ENCODE peak calls at places on chromosome 4, in six cellular contexts. Y is T-helper 1 cell; X is KBM-7; Z is upper lobe of right lung; E is activated CD4-positive, alpha-beta T cell treated with anti-CD3 and anti-CD28 coated beads, Interleukin-2, amount 50 U/mL, for 4 hours; T is SK-MEL-5. H is an unnamed sample.

GRCh38 chr4:128371004-128371777 is 83.6 kb upstream of the PGRMC2 start:
- DNase-seq in Y (no peak), X (no peak), Z (no peak), E (no peak), T (no peak), H (no peak)

GRCh38 chr4:125116431-125116830 is 198.3 kb upstream of the FAT4 start:
- DNase-seq in Y (no peak), X (no peak), Z (no peak), E (no peak), T (no peak), H (no peak)

GRCh38 chr4:101914761-101915160 is 124.2 kb downstream of the BANK1 start:
- DNase-seq in Y (no peak), X (no peak), Z (no peak), E (no peak), T (no peak), H (no peak)

GRCh38 chr4:10461091-10461849 is 4.0 kb upstream of the ZNF518B start:
- DNase-seq in Y (peak; percentile 50), X (peak; percentile 72), Z (peak; percentile 82), E (peak; percentile 54), T (peak; percentile 63), H (peak; percentile 92)

GRCh38 chr4:172412851-172413250 is 599.6 kb downstream of the GALNTL6 start:
- DNase-seq in Y (no peak), X (no peak), Z (no peak), E (no peak), T (no peak), H (no peak)

GRCh38 chr4:3791910-3792542 is 25.8 kb downstream of the ADRA2C start:
- DNase-seq in Y (no peak), X (peak; percentile 28), Z (no peak), E (no peak), T (no peak), H (peak; percentile 26)

GRCh38 chr4:52234539-52235174 is 183.6 kb downstream of the SPATA18 start:
- DNase-seq in Y (no peak), X (peak; percentile 20), Z (no peak), E (no peak), T (peak; percentile 72), H (no peak)

GRCh38 chr4:165537028-165537648 is 158.3 kb downstream of the CPE start:
- DNase-seq in Y (no peak), X (peak; percentile 71), Z (no peak), E (no peak), T (peak; percentile 64), H (peak; percentile 62)

GRCh38 chr4:19776929-19777328 is 474.8 kb upstream of the SLIT2 start:
- DNase-seq in Y (no peak), X (no peak), Z (no peak), E (no peak), T (no peak), H (no peak)

GRCh38 chr4:39530682-39531081 is 3.4 kb upstream of the UGDH start:
- DNase-seq in Y (no peak), X (no peak), Z (no peak), E (no peak), T (no peak), H (no peak)

GRCh38 chr4:8319731-8320385 is 50.3 kb downstream of the HTRA3 start:
- DNase-seq in Y (no peak), X (no peak), Z (peak; percentile 61), E (no peak), T (no peak), H (no peak)

GRCh38 chr4:114087596-114088230 is 108.3 kb upstream of the ARSJ start:
- DNase-seq in Y (no peak), X (no peak), Z (no peak), E (no peak), T (no peak), H (no peak)

GRCh38 chr4:137640838-137641158 is 108.5 kb upstream of the PCDH18 start:
- DNase-seq in Y (no peak), X (no peak), Z (no peak), E (no peak), T (no peak), H (no peak)

GRCh38 chr4:1246111-1246881 is 2.6 kb downstream of the CTBP1 start:
- DNase-seq in Y (no peak), X (no peak), Z (peak; percentile 79), E (no peak), T (no peak), H (no peak)

GRCh38 chr4:154838694-154839093 is 57.6 kb downstream of the RBM46 start:
- DNase-seq in Y (no peak), X (no peak), Z (no peak), E (no peak), T (no peak), H (no peak)

GRCh38 chr4:40576651-40577480 is 52.8 kb downstream of the RBM47 start:
- DNase-seq in Y (no peak), X (peak; percentile 95), Z (peak; percentile 93), E (no peak), T (peak; percentile 79), H (peak; percentile 4)

GRCh38 chr4:30839583-30840520 is 119.7 kb downstream of the PCDH7 start:
- DNase-seq in Y (no peak), X (peak; percentile 7), Z (no peak), E (no peak), T (peak; percentile 14), H (no peak)

GRCh38 chr4:113050361-113050760 is 908 bp downstream of the ANK2 start:
- DNase-seq in Y (no peak), X (no peak), Z (no peak), E (no peak), T (no peak), H (no peak)

GRCh38 chr4:143396695-143397094 is 60.0 kb downstream of the GAB1 start:
- DNase-seq in Y (no peak), X (no peak), Z (no peak), E (no peak), T (no peak), H (peak; percentile 27)

GRCh38 chr4:124334119-124334518 is 378.4 kb downstream of the ANKRD50 start:
- DNase-seq in Y (no peak), X (peak; percentile 45), Z (no peak), E (no peak), T (peak; percentile 77), H (peak; percentile 42)

GRCh38 chr4:151719045-151719743 is 41.6 kb downstream of the GATB start:
- DNase-seq in Y (no peak), X (no peak), Z (no peak), E (no peak), T (no peak), H (no peak)

GRCh38 chr4:106325800-106326199 is 9.4 kb downstream of the AIMP1 start:
- DNase-seq in Y (no peak), X (no peak), Z (no peak), E (no peak), T (no peak), H (no peak)

GRCh38 chr4:129994715-129995114 is 898.8 kb downstream of the C4orf33 start:
- DNase-seq in Y (no peak), X (no peak), Z (no peak), E (no peak), T (no peak), H (no peak)

GRCh38 chr4:15368906-15369305 is 58.9 kb upstream of the C1QTNF7 start:
- DNase-seq in Y (no peak), X (no peak), Z (no peak), E (no peak), T (no peak), H (no peak)

GRCh38 chr4:126468144-126468543 is 1153.4 kb downstream of the FAT4 start:
- DNase-seq in Y (no peak), X (no peak), Z (no peak), E (no peak), T (no peak), H (no peak)

GRCh38 chr4:27123769-27124124 is 263.1 kb downstream of the STIM2 start:
- DNase-seq in Y (no peak), X (no peak), Z (no peak), E (no peak), T (no peak), H (no peak)

GRCh38 chr4:183758006-183758734 is 99.1 kb downstream of the TRAPPC11 start:
- DNase-seq in Y (no peak), X (no peak), Z (no peak), E (no peak), T (no peak), H (peak; percentile 35)

GRCh38 chr4:177375372-177375771 is 65.7 kb downstream of the NEIL3 start:
- DNase-seq in Y (no peak), X (no peak), Z (no peak), E (no peak), T (no peak), H (no peak)

GRCh38 chr4:5137226-5137625 is 85.9 kb downstream of the STK32B start:
- DNase-seq in Y (no peak), X (no peak), Z (no peak), E (no peak), T (no peak), H (no peak)

GRCh38 chr4:151324449-151325319 is 721 bp downstream of the SH3D19 start:
- DNase-seq in Y (no peak), X (no peak), Z (peak; percentile 71), E (no peak), T (peak; percentile 36), H (no peak)

GRCh38 chr4:7926822-7927221 is 12.8 kb downstream of the AFAP1 start:
- DNase-seq in Y (no peak), X (no peak), Z (no peak), E (no peak), T (no peak), H (no peak)

GRCh38 chr4:84931274-84931673 is 35.2 kb downstream of the WDFY3 start:
- DNase-seq in Y (no peak), X (no peak), Z (no peak), E (no peak), T (no peak), H (no peak)

GRCh38 chr4:20839957-20840356 is 139.7 kb downstream of the PACRGL start:
- DNase-seq in Y (no peak), X (no peak), Z (no peak), E (no peak), T (no peak), H (no peak)

GRCh38 chr4:8151165-8151650 is 7.4 kb downstream of the ABLIM2 start:
- DNase-seq in Y (no peak), X (no peak), Z (no peak), E (no peak), T (no peak), H (no peak)

GRCh38 chr4:88107406-88108107 is 50.9 kb downstream of the ABCG2 start:
- DNase-seq in Y (no peak), X (peak; percentile 45), Z (no peak), E (no peak), T (no peak), H (peak; percentile 53)

GRCh38 chr4:73715659-73716058 is 24.7 kb upstream of the CXCL8 start:
- DNase-seq in Y (no peak), X (no peak), Z (no peak), E (no peak), T (no peak), H (no peak)

GRCh38 chr4:184807797-184808718 is 17.7 kb downstream of the ACSL1 start:
- DNase-seq in Y (no peak), X (no peak), Z (no peak), E (no peak), T (peak; percentile 87), H (no peak)

GRCh38 chr4:149031399-149031798 is 589.2 kb upstream of the NR3C2 start:
- DNase-seq in Y (no peak), X (peak; percentile 1), Z (no peak), E (no peak), T (peak; percentile 29), H (peak; percentile 12)